ENCODE peak calls at places on chromosome 4, in six cellular contexts. R is Right ventricle myocardium superior; I is neural crest cell; L is stimulated activated CD8-positive, alpha-beta memory T cell treated with anti-CD3 and anti-CD28 coated beads, Interleukin-4, amount 100 ng/mL, for 24 hours; S is kidney tubule cell; N is NCI-H1694 treated with DMSO at 0.1 percent for 48 hours. M is an unnamed sample.

GRCh38 chr4:176882201-176882600 is 89.5 kb upstream of the VEGFC start:
- DNase-seq in R (no peak), I (no peak), L (no peak), S (no peak), N (no peak), M (no peak)

GRCh38 chr4:6172093-6172926 is 28.0 kb downstream of the JAKMIP1 start:
- DNase-seq in R (no peak), I (no peak), L (no peak), S (no peak), N (no peak), M (no peak)

GRCh38 chr4:76689079-76689817 is 208.7 kb downstream of the SOWAHB start:
- DNase-seq in R (peak), I (peak), L (peak), S (peak), N (no peak), M (no peak)

GRCh38 chr4:76535603-76536380 is 100.8 kb downstream of the SHROOM3 start:
- DNase-seq in R (no peak), I (no peak), L (no peak), S (peak), N (no peak), M (peak)

GRCh38 chr4:174474457-174475075 is 47.7 kb downstream of the HPGD start:
- DNase-seq in R (no peak), I (no peak), L (no peak), S (no peak), N (no peak), M (no peak)

GRCh38 chr4:153466637-153467153 is 535 bp downstream of the TMEM131L start:
- DNase-seq in R (peak), I (peak), L (no peak), S (no peak), N (no peak), M (no peak)

GRCh38 chr4:23476514-23477090 is 413.2 kb downstream of the PPARGC1A start:
- DNase-seq in R (no peak), I (no peak), L (no peak), S (peak), N (no peak), M (peak)

GRCh38 chr4:93810340-93810992 is 18.1 kb upstream of the ATOH1 start:
- DNase-seq in R (no peak), I (no peak), L (no peak), S (no peak), N (no peak), M (no peak)

GRCh38 chr4:180059216-180059881 is 2183.9 kb upstream of the TENM3 start:
- DNase-seq in R (no peak), I (peak), L (no peak), S (peak), N (no peak), M (no peak)

GRCh38 chr4:10168151-10168550 is 51.6 kb upstream of the WDR1 start:
- DNase-seq in R (no peak), I (no peak), L (no peak), S (no peak), N (no peak), M (no peak)

GRCh38 chr4:8209176-8209874 is 10.2 kb downstream of the SH3TC1 start:
- DNase-seq in R (no peak), I (no peak), L (no peak), S (no peak), N (no peak), M (no peak)

GRCh38 chr4:168569066-168569908 is 72.4 kb downstream of the PALLD start:
- DNase-seq in R (no peak), I (no peak), L (no peak), S (peak), N (no peak), M (no peak)

GRCh38 chr4:39169426-39169825 is 12.9 kb upstream of the WDR19 start:
- DNase-seq in R (no peak), I (no peak), L (no peak), S (peak), N (no peak), M (peak)

GRCh38 chr4:110589297-110589696 is 33.6 kb downstream of the PITX2 start:
- DNase-seq in R (no peak), I (no peak), L (no peak), S (peak), N (no peak), M (peak)

GRCh38 chr4:48049483-48049882 is 32.9 kb downstream of the NIPAL1 start:
- DNase-seq in R (no peak), I (no peak), L (no peak), S (no peak), N (no peak), M (no peak)

GRCh38 chr4:141463678-141464077 is 172.7 kb upstream of the IL15 start:
- DNase-seq in R (no peak), I (no peak), L (no peak), S (no peak), N (no peak), M (no peak)

GRCh38 chr4:2932951-2933565 is 30.1 kb downstream of the NOP14 start:
- DNase-seq in R (peak), I (no peak), L (no peak), S (no peak), N (no peak), M (no peak)

GRCh38 chr4:148405161-148405893 is 36.9 kb downstream of the NR3C2 start:
- DNase-seq in R (no peak), I (no peak), L (no peak), S (no peak), N (no peak), M (no peak)

GRCh38 chr4:99117876-99118693 is 26.0 kb downstream of the ADH4 start:
- DNase-seq in R (no peak), I (no peak), L (no peak), S (peak), N (peak), M (peak)

GRCh38 chr4:105162123-105162796 is 15.6 kb downstream of the TET2 start:
- DNase-seq in R (no peak), I (no peak), L (no peak), S (no peak), N (no peak), M (no peak)

GRCh38 chr4:155900402-155900801 is 3.1 kb upstream of the TDO2 start:
- DNase-seq in R (no peak), I (no peak), L (no peak), S (peak), N (no peak), M (peak)

GRCh38 chr4:39023059-39023458 is 9.2 kb downstream of the TMEM156 start:
- DNase-seq in R (no peak), I (no peak), L (no peak), S (no peak), N (no peak), M (no peak)

GRCh38 chr4:56757821-56758400 is 63.6 kb downstream of the SPINK2 start:
- DNase-seq in R (no peak), I (no peak), L (peak), S (peak), N (no peak), M (peak)

M was measured in RCC 7860.